ENCODE peak calls at places on chromosomes 12 and 14, in eight cellular contexts. Y is GM23248, W is Peyer's patch, O is sigmoid colon, C is SK-N-SH, D is pancreas, I is uterus, T is fibroblast of lung. X is an unnamed sample.

GRCh38 chr12:27554421-27555186 is 30.6 kb downstream of the PPFIBP1 start:
- DNase-seq in W (no peak), T (peak; percentile 75), I (peak; percentile 65), O (peak; percentile 86), D (no peak), C (no peak), Y (peak; percentile 77), X (peak; percentile 45)

GRCh38 chr12:64256166-64256800 is 34.2 kb upstream of the KICS2 start:
- DNase-seq in W (no peak), T (peak; percentile 42), C (peak; percentile 48), D (no peak), O (no peak), I (no peak), Y (peak; percentile 84), X (peak; percentile 27)

GRCh38 chr12:96035283-96036236 is at the start of gene LTA4H:
- DNase-seq in D (peak; percentile 95), Y (peak; percentile 100), I (peak; percentile 99), O (peak; percentile 99), W (peak; percentile 99), T (peak; percentile 96), C (peak; percentile 89), X (peak; percentile 99)

GRCh38 chr14:23513005-23513412 is 38.6 kb downstream of the ZFHX2 start:
- DNase-seq in Y (no peak), O (peak; percentile 74), C (peak; percentile 74), D (no peak), T (no peak), W (no peak), I (no peak), X (no peak)

GRCh38 chr12:75364918-75365317 is 26.0 kb upstream of the GLIPR1L2 start:
- DNase-seq in W (no peak), C (no peak), D (no peak), T (no peak), Y (peak; percentile 32), O (no peak), I (no peak), X (no peak)

GRCh38 chr12:54217774-54218221 is 29.0 kb upstream of the SMUG1 start:
- DNase-seq in Y (peak; percentile 50), D (no peak), I (no peak), C (no peak), T (no peak), W (peak; percentile 72), O (no peak), X (no peak)

GRCh38 chr12:28258998-28259397 is 68.7 kb downstream of the CCDC91 start:
- DNase-seq in O (no peak), Y (peak; percentile 16), T (peak; percentile 64), I (no peak), C (no peak), W (no peak), D (no peak), X (no peak)

GRCh38 chr12:7989827-7990491 is 42.6 kb upstream of the FOXJ2 start:
- DNase-seq in T (no peak), D (no peak), W (peak; percentile 48), O (no peak), Y (no peak), I (no peak), C (no peak), X (no peak)

GRCh38 chr12:13452955-13453570 is 256.5 kb downstream of the EMP1 start:
- DNase-seq in Y (no peak), T (no peak), C (no peak), I (no peak), W (no peak), O (no peak), D (no peak), X (no peak)

GRCh38 chr12:124162151-124163110 is 132.5 kb upstream of the RFLNA start:
- DNase-seq in O (no peak), D (no peak), T (no peak), C (no peak), Y (no peak), I (no peak), W (no peak), X (no peak)

GRCh38 chr12:20527396-20528154 is 159.2 kb downstream of the PDE3A start:
- DNase-seq in C (no peak), I (no peak), O (no peak), D (no peak), Y (no peak), T (peak; percentile 80), W (no peak), X (no peak)

GRCh38 chr12:27578689-27579372 is 54.8 kb downstream of the PPFIBP1 start:
- DNase-seq in D (no peak), T (no peak), O (no peak), W (no peak), Y (no peak), C (no peak), I (no peak), X (no peak)

GRCh38 chr14:35829449-35829848 is 3.3 kb downstream of the BRMS1L start:
- DNase-seq in O (no peak), Y (peak; percentile 56), D (no peak), I (no peak), C (no peak), W (no peak), T (peak; percentile 63), X (no peak)

GRCh38 chr14:75720828-75721227 is 59.8 kb downstream of the TTLL5 start:
- DNase-seq in I (peak; percentile 59), D (peak; percentile 76), O (peak; percentile 85), C (no peak), T (peak; percentile 75), Y (peak; percentile 59), W (no peak), X (no peak)

GRCh38 chr14:28751467-28752058 is 15.0 kb upstream of the FOXG1 start:
- DNase-seq in O (no peak), D (no peak), T (peak; percentile 59), I (no peak), Y (peak; percentile 73), C (peak; percentile 46), W (no peak), X (peak; percentile 83)

GRCh38 chr12:124928095-124928911 is 13.9 kb upstream of the UBC start:
- DNase-seq in I (peak; percentile 92), Y (peak; percentile 38), C (no peak), T (peak; percentile 97), O (peak; percentile 93), D (peak; percentile 78), W (peak; percentile 53), X (no peak)

GRCh38 chr12:116713529-116713928 is 24.3 kb downstream of the SPRING1 start:
- DNase-seq in Y (peak; percentile 22), C (no peak), W (no peak), T (no peak), D (no peak), O (no peak), I (no peak), X (no peak)

GRCh38 chr12:116712458-116713303 is 25.2 kb downstream of the SPRING1 start:
- DNase-seq in Y (no peak), C (no peak), I (no peak), O (no peak), D (no peak), T (no peak), W (no peak), X (no peak)

GRCh38 chr12:116710367-116710766 is 27.5 kb downstream of the SPRING1 start:
- DNase-seq in W (no peak), Y (no peak), I (no peak), T (no peak), C (no peak), D (no peak), O (no peak), X (no peak)

GRCh38 chr12:116707751-116708150 is 30.1 kb downstream of the SPRING1 start:
- DNase-seq in O (no peak), T (no peak), W (no peak), D (no peak), I (no peak), C (no peak), Y (no peak), X (no peak)

DNA sequence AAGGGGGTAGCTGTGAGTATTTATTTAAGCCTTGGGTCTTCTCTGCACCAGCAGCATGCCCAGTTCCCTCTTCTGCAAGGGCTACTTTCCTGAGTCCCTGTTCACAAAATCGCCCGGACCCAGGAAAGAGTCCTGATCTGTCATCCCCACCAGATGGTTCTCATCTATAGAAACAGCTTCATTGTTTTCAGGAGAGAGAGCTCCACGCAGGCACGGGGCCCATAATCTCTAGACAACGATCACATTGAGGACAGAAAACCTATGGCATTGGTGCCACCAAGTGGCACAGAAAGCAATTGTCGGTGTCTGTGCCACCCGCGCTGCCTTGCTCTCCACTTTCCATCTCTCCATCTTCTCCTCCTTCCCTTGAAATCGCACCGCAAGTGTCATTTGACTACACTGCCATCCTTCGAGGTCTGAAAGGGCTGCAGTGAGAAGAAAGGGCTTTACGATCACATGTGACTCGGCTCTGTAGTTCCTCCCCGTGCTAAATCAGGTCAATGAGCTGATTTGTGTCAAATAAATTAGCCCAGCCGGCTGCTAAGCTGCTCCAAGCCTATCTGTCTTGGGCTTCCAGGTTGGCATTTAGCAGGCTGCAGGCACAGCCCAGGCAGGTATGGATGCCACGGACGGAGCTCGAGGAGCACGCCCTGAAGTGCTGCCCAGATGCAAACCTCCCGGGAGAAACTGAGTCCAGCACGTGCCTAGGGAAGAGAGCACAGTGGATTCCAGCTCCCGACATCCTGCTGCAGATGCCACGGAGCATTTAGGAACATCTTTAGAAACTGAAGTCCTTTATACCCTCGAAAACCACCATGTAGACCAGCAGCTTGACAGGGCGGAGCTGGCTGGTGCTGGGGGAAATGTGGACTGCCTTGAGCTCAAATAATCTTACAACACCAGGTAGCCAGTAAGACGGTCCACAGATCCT is 28.8 kb downstream of the SPRING1 start:
- DNase-seq in O (no peak), I (peak; percentile 29), D (peak; percentile 44), C (peak; percentile 74), T (peak; percentile 36), Y (peak; percentile 82), W (peak; percentile 37), X (peak; percentile 64)
- H3K4me3 ChIP-seq in O (no peak overlapping the region), I (no peak overlapping the region), D (no peak overlapping the region), C (peak overlapping the region; percentile 45), T (no peak overlapping the region), Y (peak overlapping the region; percentile 52), W (no peak overlapping the region), X (no peak overlapping the region)

GRCh38 chr14:100883789-100884101 is 19.8 kb downstream of the RTL1 start:
- DNase-seq in C (no peak), I (no peak), Y (no peak), O (peak; percentile 56), W (no peak), D (no peak), T (no peak), X (no peak)
- H3K4me3 ChIP-seq in C (no peak overlapping the region), I (no peak overlapping the region), Y (no peak overlapping the region), O (no peak overlapping the region), W (no peak overlapping the region), D (no peak overlapping the region), T (no peak overlapping the region), X (no peak overlapping the region)

DNA sequence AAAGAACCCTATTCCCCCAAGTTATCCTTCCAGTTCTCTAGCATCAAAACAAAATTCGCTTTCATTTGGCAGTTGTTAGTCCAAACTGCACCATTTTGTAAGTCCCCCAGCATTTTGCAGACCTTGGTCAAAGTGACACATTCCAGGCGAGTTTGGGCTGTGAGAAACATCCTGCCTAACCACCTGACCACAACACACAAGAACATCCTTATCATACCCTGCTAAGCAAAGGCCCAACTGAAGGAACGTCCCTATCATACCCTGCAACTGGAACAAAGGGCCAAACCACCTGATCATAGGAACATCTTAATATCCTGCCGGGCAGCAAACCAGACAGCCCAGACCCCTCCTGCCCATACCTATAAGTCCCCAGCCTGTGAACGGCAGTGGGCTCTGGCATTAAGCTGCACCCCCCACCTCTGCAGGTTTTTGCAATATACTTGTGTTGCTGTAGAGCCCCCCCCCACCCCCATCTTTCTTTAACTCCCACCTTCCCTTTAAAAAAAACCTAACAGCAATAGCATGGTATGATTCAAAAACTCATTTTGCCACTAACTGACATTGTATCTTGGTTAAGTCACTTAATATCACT is 2.7 kb downstream of the PCNX4 start:
- DNase-seq in D (no peak), W (no peak), C (no peak), Y (peak; percentile 22), I (no peak), T (peak; percentile 87), O (no peak), X (no peak)
- H3K4me3 ChIP-seq in D (no peak overlapping the region), W (no peak overlapping the region), C (peak overlapping the region; percentile 68), Y (peak overlapping the region; percentile 94), I (no peak overlapping the region), T (peak overlapping the region; percentile 54), O (no peak overlapping the region), X (no peak overlapping the region)

GRCh38 chr14:87397499-87397898 is 595.5 kb downstream of the GALC start:
- DNase-seq in T (no peak), O (no peak), Y (no peak), D (no peak), I (no peak), W (no peak), C (no peak), X (no peak)
- H3K4me3 ChIP-seq in T (no peak overlapping the region), O (no peak overlapping the region), Y (no peak overlapping the region), D (no peak overlapping the region), I (no peak overlapping the region), W (no peak overlapping the region), C (no peak overlapping the region), X (no peak overlapping the region)

X was measured in HAP-1.